ENCODE peak calls at places on chromosomes 5 and 9, in four cellular contexts. Y, B, L and C are unnamed samples.

GRCh38 chr5:163649522-163649921 is 144.1 kb downstream of the MAT2B start:
- DNase-seq in Y (peak; percentile 20), B (no peak), L (no peak), C (no peak)

GRCh38 chr5:1656271-1656975 is 132.7 kb upstream of the LPCAT1 start:
- DNase-seq in L (no peak), B (no peak), Y (no peak), C (no peak)

GRCh38 chr5:163705983-163706771 is 200.8 kb downstream of the MAT2B start:
- DNase-seq in Y (no peak), L (no peak), B (no peak), C (no peak)

GRCh38 chr9:70407081-70407503 is 7.4 kb downstream of the KLF9 start:
- DNase-seq in L (no peak), Y (no peak), B (no peak), C (no peak)

GRCh38 chr5:138263581-138263980 is 10.8 kb downstream of the GFRA3 start:
- DNase-seq in L (no peak), Y (no peak), B (no peak), C (no peak)

GRCh38 chr9:135858491-135859185 is 48.7 kb downstream of the CAMSAP1 start:
- DNase-seq in Y (no peak), B (no peak), L (no peak), C (no peak)

GRCh38 chr5:10635257-10635860 is 71.5 kb downstream of the ANKRD33B start:
- DNase-seq in Y (no peak), B (no peak), L (peak; percentile 94), C (no peak)

GRCh38 chr5:134007581-134008256 is 2.9 kb upstream of the VDAC1 start:
- DNase-seq in L (no peak), B (peak; percentile 62), Y (no peak), C (peak; percentile 57)

GRCh38 chr9:19424176-19424779 is 15.5 kb downstream of the ACER2 start:
- DNase-seq in Y (no peak), B (no peak), L (no peak), C (no peak)

GRCh38 chr5:165881259-165881658 is 2375.8 kb downstream of the MAT2B start:
- DNase-seq in B (no peak), Y (no peak), L (no peak), C (no peak)
- TF ChIP-seq FOXK2 in B (no peak), Y (no peak), L (no peak), C (no peak)

GRCh38 chr5:157267766-157268480 is 2.0 kb downstream of the CYFIP2 start:
- DNase-seq in L (no peak), Y (no peak), B (no peak), C (no peak)

GRCh38 chr5:157267025-157267424 is 1.1 kb downstream of the CYFIP2 start:
- DNase-seq in Y (no peak), B (no peak), L (no peak), C (no peak)

GRCh38 chr5:157263586-157264090 is 2.3 kb upstream of the CYFIP2 start:
- DNase-seq in B (no peak), Y (no peak), L (no peak), C (no peak)

GRCh38 chr5:157266286-157267007 is 524 bp downstream of the CYFIP2 start:
- DNase-seq in L (no peak), Y (no peak), B (no peak), C (no peak)

DNA sequence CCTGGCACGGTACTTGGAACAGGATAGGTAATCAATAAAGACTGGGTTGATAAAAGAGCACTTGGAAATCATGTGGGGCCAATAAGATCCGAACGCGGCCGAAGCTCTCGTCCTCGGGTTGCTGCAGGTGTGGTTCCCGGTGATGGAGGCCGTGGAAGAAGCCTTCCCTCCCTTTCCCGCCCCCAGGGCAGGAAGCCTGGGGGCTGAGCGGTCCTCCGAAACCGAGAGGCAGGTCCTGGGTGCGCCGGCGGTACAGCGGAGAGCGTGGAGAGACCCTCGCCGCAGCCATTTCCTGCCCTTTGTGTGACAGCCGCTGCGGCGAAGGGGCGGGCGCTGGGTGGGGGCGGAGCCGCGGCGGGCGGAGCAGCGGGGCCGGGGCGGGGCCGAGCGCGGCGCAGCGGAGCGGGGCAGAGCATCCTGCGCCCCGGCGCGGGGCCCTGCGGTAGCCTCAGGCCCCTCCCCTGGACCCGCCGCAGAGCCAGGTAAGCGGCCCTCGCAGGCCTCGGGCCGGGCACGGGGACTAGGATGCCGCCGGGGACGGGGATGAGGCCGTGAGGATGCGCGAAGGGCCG is at the start of gene CYFIP2:
- DNase-seq in L (no peak), B (peak; percentile 49), Y (no peak), C (peak; percentile 86)
- TF ChIP-seq FOXM1 in L (no peak), B (no peak), Y (no peak), C (no peak)

GRCh38 chr5:110072646-110073045 is 382.9 kb downstream of the MAN2A1 start:
- DNase-seq in L (no peak), Y (no peak), B (no peak), C (no peak)
- TF ChIP-seq FOXK2 in L (no peak), Y (no peak), B (no peak), C (no peak)

GRCh38 chr5:54360089-54360488 is 49.7 kb upstream of the ARL15 start:
- DNase-seq in B (peak; percentile 15), Y (no peak), L (no peak), C (no peak)
- TF ChIP-seq FOXM1 in B (no peak), Y (no peak), L (no peak), C (no peak)

GRCh38 chr9:94110821-94111252 is 26.6 kb downstream of the PTPDC1 start:
- DNase-seq in L (no peak), B (peak; percentile 78), Y (no peak), C (no peak)

GRCh38 chr9:94108584-94108983 is 24.3 kb downstream of the PTPDC1 start:
- DNase-seq in L (no peak), Y (no peak), B (no peak), C (no peak)

GRCh38 chr9:94111446-94111845 is 27.2 kb downstream of the PTPDC1 start:
- DNase-seq in B (no peak), Y (no peak), L (no peak), C (no peak)

GRCh38 chr9:94112716-94113465 is 28.6 kb downstream of the PTPDC1 start:
- DNase-seq in Y (no peak), B (peak; percentile 61), L (no peak), C (no peak)
- TF ChIP-seq FOXK2 in Y (no peak), B (no peak), L (no peak), C (no peak)

GRCh38 chr9:129619787-129620668 is 873 bp downstream of the C9orf50 start:
- DNase-seq in B (peak; percentile 74), L (no peak), Y (no peak), C (no peak)
- TF ChIP-seq FOXM1 in B (no peak), L (no peak), Y (no peak), C (no peak)

DNA sequence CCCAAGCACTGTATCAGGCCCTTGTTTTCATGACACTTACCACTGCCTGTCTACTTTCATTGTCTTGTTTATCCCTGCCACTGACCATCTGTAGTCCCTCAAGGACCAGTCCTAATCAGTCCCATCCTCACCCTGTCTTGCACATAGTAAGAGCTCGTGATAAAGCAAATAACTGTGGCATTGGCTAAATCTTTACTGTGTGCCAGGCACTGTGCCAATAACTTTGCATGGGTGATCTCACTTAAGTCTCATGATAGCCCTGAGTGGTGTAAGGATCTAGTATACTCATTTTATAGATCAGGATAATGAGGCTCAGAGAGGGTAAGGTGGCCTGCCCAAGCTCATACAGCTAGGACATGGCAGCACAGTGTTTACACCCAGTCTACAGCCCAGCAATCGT is 5.6 kb downstream of the CDX1 start:
- DNase-seq in L (no peak), Y (no peak), B (no peak), C (no peak)
- TF ChIP-seq FOXK2 in L (no peak), Y (no peak), B (no peak), C (no peak)

GRCh38 chr5:17763301-17763700 is 129.0 kb downstream of the TAF11L14 start:
- DNase-seq in L (no peak), Y (no peak), B (no peak), C (no peak)
- TF ChIP-seq FOXM1 in L (no peak), Y (no peak), B (no peak), C (no peak)